ENCODE peak calls at places on chromosomes 11 and 22, in seven cellular contexts. A, W, Y, U, C, O and H are unnamed samples.

GRCh38 chr11:129374081-129374992 is 1.3 kb upstream of the BARX2 start:
- DNase-seq in A (no peak), O (no peak), U (peak; percentile 26), C (no peak), W (no peak), Y (no peak), H (peak; percentile 15)

GRCh38 chr11:48107188-48107704 is 109.4 kb upstream of the OR4B1 start:
- DNase-seq in C (no peak), O (no peak), A (no peak), U (no peak), W (no peak), Y (no peak), H (no peak)

GRCh38 chr22:23113067-23113846 is 28.5 kb downstream of the RSPH14 start:
- DNase-seq in W (peak; percentile 29), A (no peak), U (no peak), Y (no peak), O (peak; percentile 83), C (peak; percentile 69), H (no peak)

GRCh38 chr11:6607190-6607635 is 3.6 kb downstream of the ILK start:
- DNase-seq in C (no peak), A (no peak), U (no peak), Y (no peak), O (no peak), W (no peak), H (no peak)

GRCh38 chr11:66845143-66845875 is 2.1 kb downstream of the RCE1 start:
- DNase-seq in Y (no peak), C (no peak), A (no peak), U (peak; percentile 11), O (no peak), W (no peak), H (no peak)

GRCh38 chr11:45180888-45181594 is 34.6 kb downstream of the PRDM11 start:
- DNase-seq in C (peak; percentile 35), O (no peak), W (peak; percentile 64), A (peak; percentile 7), U (peak; percentile 66), Y (peak; percentile 17), H (peak; percentile 39)

GRCh38 chr22:31094741-31095140 is 12.6 kb downstream of the SELENOM start:
- DNase-seq in Y (no peak), U (no peak), C (no peak), W (no peak), A (no peak), O (no peak), H (no peak)

GRCh38 chr11:61609970-61610347 is 29.1 kb upstream of the SYT7 start:
- DNase-seq in O (no peak), Y (no peak), A (no peak), C (peak; percentile 54), U (no peak), W (no peak), H (no peak)

GRCh38 chr11:132072044-132072879 is 701.8 kb downstream of the NTM start:
- DNase-seq in W (no peak), Y (no peak), C (no peak), A (no peak), O (no peak), U (no peak), H (no peak)

GRCh38 chr11:45301537-45302246 is 15.6 kb upstream of the SYT13 start:
- DNase-seq in A (no peak), U (no peak), C (no peak), O (no peak), Y (no peak), W (no peak), H (no peak)

GRCh38 chr22:45006873-45007246 is 2.9 kb downstream of the PHF21B start:
- DNase-seq in A (no peak), U (no peak), O (no peak), Y (no peak), W (peak; percentile 25), C (no peak), H (no peak)

GRCh38 chr11:61752925-61753551 is 602 bp downstream of the MYRF start:
- DNase-seq in C (no peak), U (no peak), O (no peak), W (no peak), Y (no peak), A (no peak), H (no peak)

GRCh38 chr22:28882545-28882877 is 861 bp upstream of the ZNRF3 start:
- DNase-seq in A (no peak), U (no peak), Y (no peak), W (no peak), O (no peak), C (no peak), H (peak; percentile 12)

GRCh38 chr22:40276877-40277823 is 69.2 kb upstream of the ADSL start:
- DNase-seq in U (no peak), A (no peak), Y (no peak), C (no peak), W (no peak), O (no peak), H (no peak)

GRCh38 chr11:9565822-9566560 is 7.5 kb upstream of the WEE1 start:
- DNase-seq in O (no peak), C (no peak), A (no peak), Y (peak; percentile 23), W (no peak), U (peak; percentile 30), H (no peak)

GRCh38 chr11:133157180-133157579 is 375.1 kb downstream of the OPCML start:
- DNase-seq in Y (no peak), W (no peak), A (no peak), U (no peak), C (peak; percentile 48), O (peak; percentile 63), H (peak; percentile 56)

GRCh38 chr11:97956904-97957303 is 1063.8 kb upstream of the CNTN5 start:
- DNase-seq in C (no peak), Y (no peak), O (no peak), W (no peak), A (no peak), U (no peak), H (no peak)

DNA sequence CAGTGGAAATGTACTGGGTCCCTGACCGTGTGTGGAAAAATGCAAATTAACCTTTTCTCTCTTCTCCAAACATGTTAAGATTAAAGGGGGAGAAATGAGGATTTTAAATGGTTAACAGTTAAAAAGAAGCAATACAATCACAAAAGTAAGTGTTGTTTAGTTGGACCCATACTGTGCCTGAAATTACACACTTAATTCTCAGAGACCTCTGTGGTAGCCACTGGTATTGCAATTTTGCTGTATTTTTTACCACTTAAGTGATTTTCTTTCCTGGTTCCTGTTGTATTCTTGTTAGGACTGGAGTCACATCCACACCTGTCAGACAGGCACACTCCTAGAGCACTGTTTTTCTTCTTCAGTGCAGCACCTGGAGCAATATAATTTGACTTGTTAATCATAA is 179.6 kb upstream of the PDGFD start:
- DNase-seq in U (no peak), W (no peak), A (no peak), Y (no peak), O (no peak), C (no peak), H (no peak)
- TF ChIP-seq CTCF in U (peak; percentile 35), W (peak; percentile 34), A (no peak), Y (peak; percentile 14), O (peak; percentile 55), C (peak; percentile 84), H (peak; percentile 81)

GRCh38 chr11:11010624-11011127 is 152.8 kb upstream of the ZBED5 start:
- DNase-seq in U (no peak), A (no peak), C (peak; percentile 45), W (peak; percentile 34), O (no peak), Y (no peak), H (peak; percentile 38)
- TF ChIP-seq CTCF in U (no peak), A (no peak), C (peak; percentile 14), W (peak; percentile 63), O (no peak), Y (no peak), H (no peak)

GRCh38 chr11:112345166-112345565 is 84.5 kb upstream of the PLET1 start:
- DNase-seq in A (no peak), U (no peak), C (no peak), W (no peak), O (no peak), Y (no peak), H (no peak)

GRCh38 chr11:112344040-112344413 is 83.4 kb upstream of the PLET1 start:
- DNase-seq in Y (no peak), U (no peak), O (no peak), C (no peak), A (no peak), W (no peak), H (no peak)

GRCh38 chr11:112343368-112344039 is 82.8 kb upstream of the PLET1 start:
- DNase-seq in A (no peak), U (no peak), Y (no peak), C (no peak), W (no peak), O (no peak), H (no peak)

GRCh38 chr11:112346586-112346985 is 85.9 kb upstream of the PLET1 start:
- DNase-seq in W (no peak), C (no peak), O (no peak), U (no peak), A (no peak), Y (no peak), H (no peak)

GRCh38 chr11:112345708-112346107 is 85.0 kb upstream of the PLET1 start:
- DNase-seq in O (no peak), U (no peak), Y (no peak), A (no peak), W (no peak), C (peak; percentile 31), H (no peak)
- TF ChIP-seq CTCF in O (no peak), U (no peak), Y (no peak), A (no peak), W (no peak), C (no peak), H (no peak)

GRCh38 chr11:59187020-59187419 is 15.1 kb downstream of the DTX4 start:
- DNase-seq in O (no peak), A (no peak), U (no peak), Y (no peak), C (no peak), W (no peak), H (no peak)

GRCh38 chr11:59185412-59185811 is 13.5 kb downstream of the DTX4 start:
- DNase-seq in Y (no peak), W (no peak), A (no peak), O (no peak), U (no peak), C (no peak), H (no peak)

GRCh38 chr11:59187587-59187986 is 15.7 kb downstream of the DTX4 start:
- DNase-seq in C (no peak), U (no peak), O (no peak), Y (no peak), W (peak; percentile 79), A (no peak), H (no peak)

GRCh38 chr11:59184876-59185275 is 12.9 kb downstream of the DTX4 start:
- DNase-seq in W (no peak), U (no peak), C (no peak), A (no peak), Y (no peak), O (no peak), H (no peak)

GRCh38 chr11:59186130-59186594 is 14.2 kb downstream of the DTX4 start:
- DNase-seq in O (no peak), Y (peak; percentile 34), A (peak; percentile 39), W (no peak), U (peak; percentile 72), C (peak; percentile 36), H (peak; percentile 53)
- TF ChIP-seq CTCF in O (peak; percentile 23), Y (peak; percentile 65), A (peak; percentile 75), W (peak; percentile 55), U (peak; percentile 61), C (peak; percentile 60), H (peak; percentile 83)

DNA sequence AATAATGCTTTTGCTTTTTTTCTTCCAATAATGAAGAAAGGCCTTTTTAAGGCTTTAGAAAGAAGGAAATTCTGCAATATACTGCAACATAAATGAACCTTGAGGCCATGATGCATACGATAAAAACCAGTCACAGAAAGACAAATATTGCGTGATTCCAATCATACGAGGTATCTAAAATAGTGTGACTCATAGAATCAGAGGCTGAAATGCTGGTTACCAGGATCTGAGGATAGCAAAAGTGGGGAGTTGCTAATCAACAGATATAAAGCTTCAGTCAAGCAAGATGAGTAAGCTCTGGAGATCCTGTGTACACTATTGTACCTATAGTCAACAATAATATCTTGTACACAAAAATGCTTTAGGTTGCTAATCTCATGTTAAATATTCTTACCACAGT is 24.2 kb downstream of the MS4A6A start:
- DNase-seq in C (no peak), U (no peak), A (no peak), W (no peak), Y (no peak), O (no peak), H (no peak)
- TF ChIP-seq CTCF in C (no peak), U (no peak), A (no peak), W (no peak), Y (no peak), O (no peak), H (no peak)